ENCODE peak calls at places on chromosomes 7 and 10, in five cellular contexts. K is HCT116; C is right lobe of liver; L is H9; O is CD8-positive, alpha-beta memory T cell. G is an unnamed sample. For H3K4me1, the result is how much of the 10 kb centered on the place peaks cover.

GRCh38 chr10:28778524-28778923 is 101.2 kb downstream of the BAMBI start:
- DNase-seq in K (no peak), C (no peak), L (no peak), O (no peak), G (no peak)

GRCh38 chr10:122407375-122408125 is 33.0 kb downstream of the PLEKHA1 start:
- DNase-seq in K (no peak), C (peak), L (no peak), O (peak), G (no peak)

GRCh38 chr7:33155811-33156210 is 26.4 kb downstream of the BBS9 start:
- DNase-seq in K (no peak), C (no peak), L (no peak), O (no peak), G (no peak)

GRCh38 chr7:70829221-70830059 is 302.5 kb upstream of the GALNT17 start:
- DNase-seq in K (peak), C (peak), L (peak), O (peak), G (peak)

GRCh38 chr10:33657154-33657900 is 322.9 kb upstream of the NRP1 start:
- DNase-seq in K (no peak), C (peak), L (no peak), O (no peak), G (no peak)

GRCh38 chr7:80443336-80443735 is 68.5 kb downstream of the GNAT3 start:
- DNase-seq in K (no peak), C (no peak), L (no peak), O (no peak), G (no peak)

GRCh38 chr10:73480158-73480557 is 15.7 kb downstream of the PPP3CB start:
- DNase-seq in K (no peak), C (no peak), L (no peak), O (no peak), G (no peak)

GRCh38 chr7:197413-198335 is 5.3 kb downstream of the FAM20C start:
- DNase-seq in K (no peak), C (peak), L (no peak), O (no peak), G (no peak)

GRCh38 chr7:152870106-152870693 is 110.6 kb downstream of the ACTR3B start:
- DNase-seq in K (no peak), C (no peak), L (no peak), O (no peak), G (no peak)

GRCh38 chr10:13788701-13789447 is 202.1 kb downstream of the PRPF18 start:
- DNase-seq in K (no peak), C (no peak), L (no peak), O (no peak), G (no peak)

GRCh38 chr10:58152698-58153263 is 114.9 kb downstream of the IPMK start:
- DNase-seq in K (peak), C (no peak), L (peak), O (no peak), G (no peak)

GRCh38 chr10:116699783-116700150 is 42.6 kb downstream of the HSPA12A start:
- DNase-seq in K (no peak), C (no peak), L (no peak), O (no peak), G (no peak)

GRCh38 chr7:154591544-154591943 is 411.4 kb downstream of the PAXIP1 start:
- DNase-seq in K (no peak), C (no peak), L (no peak), O (no peak), G (peak)

GRCh38 chr10:93379366-93380042 is 102.6 kb downstream of the MYOF start:
- DNase-seq in K (no peak), C (no peak), L (no peak), O (no peak), G (peak)

GRCh38 chr10:93383562-93383981 is 98.6 kb downstream of the MYOF start:
- DNase-seq in K (no peak), C (no peak), L (peak), O (no peak), G (no peak)

GRCh38 chr10:93386496-93387369 is 95.4 kb downstream of the MYOF start:
- DNase-seq in K (no peak), C (no peak), L (no peak), O (no peak), G (peak)

GRCh38 chr10:93380043-93380565 is 102.0 kb downstream of the MYOF start:
- DNase-seq in K (no peak), C (no peak), L (no peak), O (no peak), G (no peak)

DNA sequence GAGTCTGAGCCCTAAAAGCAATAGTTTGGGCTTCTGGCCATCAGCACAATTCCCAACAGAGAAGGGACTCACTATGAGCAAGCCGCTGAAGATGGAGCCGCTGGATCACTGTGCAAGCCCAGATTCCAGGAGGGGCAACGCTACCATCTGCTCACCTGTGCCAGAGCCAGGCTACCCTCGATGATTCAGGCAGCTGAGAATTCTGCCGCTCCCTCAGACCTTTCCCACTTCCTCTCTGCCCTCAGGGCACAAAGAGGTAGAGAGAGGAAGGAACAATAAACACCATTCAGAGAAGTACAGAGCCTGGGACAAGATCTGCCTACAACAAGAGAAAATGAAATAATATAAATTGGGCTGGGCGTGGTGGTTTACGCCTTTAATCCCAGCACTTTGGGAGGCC is 98.1 kb downstream of the MYOF start:
- DNase-seq in K (peak), C (no peak), L (peak), O (no peak), G (no peak)
- H3K27ac ChIP-seq in K (peak), C (no peak), L (no peak), O (no peak), G (peak)

DNA sequence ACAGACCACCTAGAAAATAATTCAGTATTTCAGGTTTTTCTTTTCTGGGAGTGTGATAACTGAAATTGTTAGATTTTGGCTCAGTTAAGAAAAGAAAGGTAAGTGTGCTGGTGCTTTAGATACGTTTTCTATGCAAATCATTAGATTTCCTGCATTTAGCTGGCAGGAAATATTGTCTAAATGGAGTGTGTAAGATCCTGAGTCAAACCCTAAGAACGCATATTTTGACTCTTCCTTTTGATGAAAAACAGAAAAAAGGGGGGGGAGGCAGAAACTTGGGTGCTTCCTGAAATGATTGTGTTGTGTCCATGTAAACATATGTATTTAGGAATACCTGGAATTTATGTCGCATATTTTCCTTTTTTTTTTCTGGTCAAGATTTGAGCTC is 1.2 kb downstream of the GRK5 start:
- DNase-seq in K (no peak), C (no peak), L (no peak), O (no peak), G (no peak)
- H3K4me1 ChIP-seq in K (under half), C (under half), L (under half), O (under half), G (half or more)

DNA sequence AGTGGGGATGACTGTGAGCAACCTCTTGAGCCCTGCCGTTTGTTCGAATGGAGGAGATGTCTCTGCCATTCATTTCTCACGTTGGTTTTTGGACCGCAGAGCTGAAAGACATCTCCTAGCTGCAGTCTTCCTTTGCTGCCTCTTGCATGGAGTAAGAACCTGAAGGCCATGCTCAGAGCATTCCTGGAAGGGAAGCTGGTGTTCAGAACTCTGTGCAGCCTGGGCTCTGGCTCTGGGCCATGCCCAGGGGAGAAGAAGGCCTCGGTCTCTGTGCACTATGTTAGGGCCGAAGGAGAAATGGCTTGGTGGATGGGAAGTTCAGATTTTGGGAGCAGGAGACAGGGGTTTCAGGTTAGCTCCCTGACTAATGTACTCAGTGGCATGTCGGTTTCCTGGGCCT is 22.9 kb downstream of the SFTPD start:
- DNase-seq in K (no peak), C (no peak), L (no peak), O (no peak), G (peak)
- H3K27ac ChIP-seq in K (no peak), C (peak), L (no peak), O (no peak), G (no peak)

DNA sequence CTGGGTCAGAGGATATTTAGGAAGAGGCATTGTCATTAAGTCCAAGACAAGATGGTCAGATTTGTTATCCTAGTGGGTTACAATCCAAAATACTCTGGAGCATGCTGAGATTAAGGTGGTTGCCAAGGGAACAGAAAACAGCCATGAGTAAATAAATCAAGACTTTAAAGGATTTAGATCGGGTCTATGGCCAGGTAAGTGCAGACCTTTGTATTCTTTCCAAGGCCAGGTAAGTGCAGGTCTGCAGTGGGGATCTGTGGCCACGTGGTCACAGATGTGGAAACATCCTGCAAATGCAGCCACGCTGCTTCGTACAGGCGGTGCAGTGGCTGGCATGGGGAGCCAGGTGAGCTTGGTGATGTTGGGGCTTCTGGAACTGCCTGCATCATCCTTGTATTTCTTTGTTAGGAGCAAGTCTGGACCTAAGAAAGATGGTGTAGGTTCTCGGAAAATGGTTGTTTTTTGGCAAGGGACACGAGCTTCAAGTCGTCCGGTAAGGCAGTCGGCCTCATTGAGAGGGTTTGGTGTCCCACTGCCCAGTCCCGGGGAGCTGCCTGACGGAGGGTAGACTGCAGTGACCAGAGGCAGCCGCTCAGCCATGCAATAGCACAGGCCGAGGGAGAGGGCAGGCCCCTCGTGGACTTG is 21.8 kb downstream of the ZNF775 start:
- DNase-seq in K (no peak), C (no peak), L (peak), O (no peak), G (no peak)
- H3K4me1 ChIP-seq in K (under half), C (under half), L (under half), O (under half), G (under half)

GRCh38 chr7:47464266-47464665 is 117.6 kb downstream of the TNS3 start:
- DNase-seq in K (no peak), C (no peak), L (no peak), O (no peak), G (no peak)
- H3K27ac ChIP-seq in K (no peak), C (no peak), L (no peak), O (no peak), G (no peak)

DNA sequence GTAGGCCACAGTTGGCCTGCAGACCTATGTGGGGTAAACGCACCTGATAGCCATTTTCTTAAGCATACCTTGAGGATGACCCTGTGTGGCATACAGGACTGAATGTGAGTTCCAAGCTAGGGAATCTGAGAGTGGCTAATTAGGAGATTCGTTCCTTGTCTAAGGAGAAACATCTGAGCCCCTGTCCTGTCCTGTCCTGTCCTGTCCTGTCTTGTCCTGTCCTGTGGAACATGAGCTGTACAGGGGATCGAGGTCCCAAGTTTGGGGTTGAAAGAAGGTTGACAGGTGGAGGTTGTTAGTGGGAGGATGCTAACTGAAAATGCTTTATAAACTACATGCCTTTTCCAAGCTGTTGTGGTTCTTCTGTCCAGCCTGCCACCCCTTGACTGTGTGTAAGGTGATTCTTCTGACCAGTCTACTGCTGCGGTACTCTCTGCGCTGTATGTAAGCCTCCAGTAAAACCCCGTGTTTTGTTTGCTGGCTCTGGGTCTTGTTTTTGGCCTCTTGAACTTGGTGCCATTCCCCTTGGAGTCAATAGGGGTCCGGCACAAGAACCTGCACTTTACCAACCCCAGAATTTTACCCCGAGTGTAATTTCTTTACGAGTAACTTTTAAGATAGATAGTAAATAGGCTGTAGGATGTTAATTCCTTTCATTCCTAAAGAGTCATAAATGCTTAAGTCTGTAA is 26.4 kb downstream of the ZNRF2 start:
- DNase-seq in K (no peak), C (no peak), L (no peak), O (no peak), G (no peak)
- H3K4me1 ChIP-seq in K (under half), C (under half), L (under half), O (under half), G (under half)

GRCh38 chr10:48199580-48200377 is 74.7 kb downstream of the FRMPD2 start:
- DNase-seq in K (no peak), C (no peak), L (no peak), O (no peak), G (no peak)
- H3K27ac ChIP-seq in K (no peak), C (no peak), L (no peak), O (no peak), G (no peak)

G was measured in esophagus muscularis mucosa.